ENCODE peak calls at places on chromosomes 12 and 14, in nine cellular contexts. I is SK-N-SH; Q is tibial artery; O is uterus; P is CD8-positive, alpha-beta memory T cell; N is HCT116; X is CD4-positive, alpha-beta memory T cell; B is breast epithelium; J is mesenchymal stem cell. A is an unnamed sample.

GRCh38 chr14:93115920-93116675 is at the start of gene ITPK1:
- DNase-seq in I (peak; percentile 92), Q (peak; percentile 34), O (peak; percentile 58), P (peak; percentile 62), N (no peak), X (peak; percentile 58), B (no peak), J (peak; percentile 51), A (peak; percentile 64)

GRCh38 chr14:100278702-100279101 is 27.5 kb downstream of the SLC25A29 start:
- DNase-seq in I (no peak), Q (no peak), O (no peak), P (no peak), N (no peak), X (no peak), B (no peak), J (peak; percentile 78), A (no peak)

GRCh38 chr12:67070307-67070600 is 198.9 kb upstream of the CAND1 start:
- DNase-seq in I (peak; percentile 2), Q (no peak), O (no peak), P (no peak), N (no peak), X (no peak), B (no peak), J (no peak), A (no peak)

GRCh38 chr14:50366115-50366514 is 30.6 kb downstream of the CDKL1 start:
- DNase-seq in I (no peak), Q (no peak), O (no peak), P (no peak), N (no peak), X (no peak), B (no peak), J (no peak), A (no peak)

GRCh38 chr12:42744539-42745156 is 155.1 kb upstream of the PRICKLE1 start:
- DNase-seq in I (no peak), Q (no peak), O (no peak), P (no peak), N (no peak), X (no peak), B (peak; percentile 53), J (peak; percentile 56), A (no peak)

GRCh38 chr14:96267336-96267735 is 11.3 kb downstream of the BDKRB1 start:
- DNase-seq in I (peak; percentile 95), Q (no peak), O (peak; percentile 38), P (no peak), N (no peak), X (no peak), B (peak; percentile 66), J (peak; percentile 56), A (no peak)

GRCh38 chr12:109892748-109893147 is 7.3 kb upstream of the TCHP start:
- DNase-seq in I (no peak), Q (no peak), O (no peak), P (peak; percentile 47), N (no peak), X (no peak), B (no peak), J (no peak), A (no peak)

GRCh38 chr12:2156333-2156732 is 103.5 kb downstream of the CACNA1C start:
- DNase-seq in I (no peak), Q (no peak), O (no peak), P (no peak), N (no peak), X (no peak), B (no peak), J (no peak), A (no peak)

GRCh38 chr14:20413785-20414117 is 450 bp upstream of the TEP1 start:
- DNase-seq in I (no peak), Q (no peak), O (no peak), P (peak; percentile 12), N (no peak), X (no peak), B (no peak), J (no peak), A (no peak)

GRCh38 chr12:131911851-131912525 is 17.1 kb upstream of the PUS1 start:
- DNase-seq in I (peak; percentile 65), Q (no peak), O (no peak), P (no peak), N (no peak), X (peak; percentile 21), B (no peak), J (no peak), A (no peak)

GRCh38 chr14:74507085-74507484 is 13.5 kb downstream of the ISCA2 start:
- DNase-seq in I (no peak), Q (peak; percentile 8), O (no peak), P (no peak), N (no peak), X (no peak), B (peak; percentile 13), J (no peak), A (no peak)

GRCh38 chr14:85731198-85731597 is 201.3 kb downstream of the FLRT2 start:
- DNase-seq in I (no peak), Q (no peak), O (peak; percentile 32), P (no peak), N (no peak), X (no peak), B (no peak), J (peak; percentile 80), A (peak; percentile 48)

GRCh38 chr12:23193552-23193951 is 568.6 kb downstream of the ETNK1 start:
- DNase-seq in I (no peak), Q (no peak), O (no peak), P (no peak), N (no peak), X (no peak), B (no peak), J (no peak), A (no peak)

GRCh38 chr14:105142651-105143450 is 25.7 kb downstream of the JAG2 start:
- DNase-seq in I (peak; percentile 25), Q (peak; percentile 17), O (no peak), P (no peak), N (no peak), X (peak; percentile 20), B (no peak), J (no peak), A (no peak)

GRCh38 chr14:47102472-47102871 is 450.9 kb upstream of the RPL10L start:
- DNase-seq in I (no peak), Q (no peak), O (no peak), P (no peak), N (no peak), X (no peak), B (no peak), J (no peak), A (no peak)

GRCh38 chr12:2324375-2324774 is 271.6 kb downstream of the CACNA1C start:
- DNase-seq in I (no peak), Q (no peak), O (no peak), P (no peak), N (no peak), X (no peak), B (no peak), J (no peak), A (no peak)

GRCh38 chr14:70782361-70782760 is 27.0 kb downstream of the MAP3K9 start:
- DNase-seq in I (no peak), Q (no peak), O (no peak), P (no peak), N (no peak), X (no peak), B (no peak), J (peak; percentile 9), A (no peak)

GRCh38 chr14:24238123-24238522 is 4.3 kb downstream of the TINF2 start:
- DNase-seq in I (no peak), Q (no peak), O (no peak), P (no peak), N (no peak), X (no peak), B (no peak), J (no peak), A (no peak)

GRCh38 chr12:34389378-34390170 is 367.3 kb downstream of the ALG10 start:
- DNase-seq in I (no peak), Q (no peak), O (no peak), P (no peak), N (no peak), X (no peak), B (no peak), J (no peak), A (no peak)
- H3K36me3 ChIP-seq in I (no peaks in the 10 kb centered on the region), Q (no peaks in the 10 kb centered on the region), O (no peaks in the 10 kb centered on the region), P (no peaks in the 10 kb centered on the region), N (no peaks in the 10 kb centered on the region), X (no peaks in the 10 kb centered on the region), B (no peaks in the 10 kb centered on the region), J (no peaks in the 10 kb centered on the region), A (no peaks in the 10 kb centered on the region)

DNA sequence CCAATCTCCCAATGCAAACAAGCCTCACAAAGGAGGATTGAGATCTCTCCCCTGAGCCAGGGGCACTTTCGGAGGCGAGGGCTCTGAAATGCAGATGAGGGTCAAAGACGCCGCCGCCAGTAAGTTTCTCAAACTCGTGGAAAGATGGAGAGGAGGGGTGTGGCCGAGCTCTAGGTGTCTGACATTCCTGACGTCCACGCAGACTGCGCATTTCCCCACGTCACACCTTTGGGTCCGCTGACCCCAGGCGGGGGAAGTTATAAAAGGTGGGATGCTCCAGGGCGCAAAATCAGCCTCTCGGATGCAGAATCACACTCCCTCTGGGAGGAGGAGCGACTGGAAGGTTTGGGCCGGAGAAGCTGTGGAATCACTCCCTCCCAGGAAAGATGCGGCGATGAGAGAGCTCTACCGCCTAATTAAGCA is 2.1 kb downstream of the COL2A1 start:
- DNase-seq in I (peak; percentile 53), Q (no peak), O (no peak), P (no peak), N (no peak), X (no peak), B (no peak), J (no peak), A (no peak)
- H3K4me3 ChIP-seq in I (peak overlapping the region; percentile 66), Q (peak overlapping the region; percentile 47), O (peak overlapping the region; percentile 38), P (peak overlapping the region; percentile 35), N (peak overlapping the region; percentile 64), X (peak overlapping the region; percentile 34), B (peak overlapping the region; percentile 71), J (no peak overlapping the region), A (peak overlapping the region; percentile 56)

DNA sequence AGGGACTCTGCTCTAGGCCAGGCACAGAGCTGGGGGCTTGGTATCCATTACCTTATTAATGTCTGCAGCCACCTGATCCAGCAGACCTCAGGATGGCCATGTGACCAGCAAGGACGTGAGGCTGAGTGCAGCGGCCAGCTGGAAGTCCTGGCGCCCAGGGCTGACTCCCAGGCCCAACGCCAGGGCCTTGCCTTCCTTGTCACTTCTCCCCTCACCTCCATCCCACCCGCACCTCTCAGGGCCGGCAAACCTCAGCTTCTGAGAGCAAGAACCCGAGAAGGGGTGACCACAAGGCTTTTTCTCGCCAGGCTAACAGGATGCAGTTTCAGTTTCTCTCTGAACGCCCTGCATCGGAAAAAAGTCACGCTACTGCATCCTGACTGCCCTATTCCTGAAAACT is 15.4 kb downstream of the RAB35 start:
- DNase-seq in I (peak; percentile 80), Q (no peak), O (peak; percentile 31), P (no peak), N (no peak), X (no peak), B (no peak), J (no peak), A (no peak)
- H3K36me3 ChIP-seq in I (no peaks in the 10 kb centered on the region), Q (peaks cover 83% of the 10 kb centered on the region), O (no peaks in the 10 kb centered on the region), P (peaks cover 40% of the 10 kb centered on the region), N (peaks cover 6% of the 10 kb centered on the region), X (peaks cover 56% of the 10 kb centered on the region), B (no peaks in the 10 kb centered on the region), J (peaks cover 87% of the 10 kb centered on the region), A (peaks cover 97% of the 10 kb centered on the region)

DNA sequence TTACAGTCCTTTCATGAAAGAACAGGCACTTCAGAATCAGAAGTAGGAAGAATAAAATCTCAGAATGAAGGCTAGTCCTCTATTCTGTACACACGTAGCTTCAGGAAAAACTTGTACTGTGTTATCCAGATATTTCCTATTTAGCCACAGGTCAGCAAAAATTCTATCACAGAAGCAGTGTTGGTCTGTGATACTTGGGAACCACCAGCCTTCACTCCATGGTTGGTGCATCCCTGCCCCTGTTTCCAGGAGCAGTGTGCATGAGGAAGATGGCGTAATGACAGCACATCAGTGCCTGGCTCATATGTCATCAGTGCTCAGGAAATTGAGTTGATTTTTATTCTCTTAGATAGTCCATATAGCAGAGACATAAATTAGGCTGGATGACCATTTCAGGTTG is 87.7 kb downstream of the SAMD4A start:
- DNase-seq in I (no peak), Q (no peak), O (no peak), P (no peak), N (no peak), X (no peak), B (no peak), J (peak; percentile 71), A (no peak)
- H3K4me3 ChIP-seq in I (no peak overlapping the region), Q (no peak overlapping the region), O (no peak overlapping the region), P (no peak overlapping the region), N (no peak overlapping the region), X (no peak overlapping the region), B (no peak overlapping the region), J (no peak overlapping the region), A (no peak overlapping the region)

A was measured in heart right ventricle.